ENCODE peak calls at places on chromosomes 16 and 17, in ten cellular contexts. N is prostate gland; D is HL-60; H is choroid plexus epithelial cell; Y is colonic mucosa; Q is HFF-Myc; K is mesenchymal stem cell; V is CD8-positive, alpha-beta T cell; C is GM06990; I is CD8-positive, alpha-beta memory T cell. G is an unnamed sample.

GRCh38 chr17:73941919-73942530 is 261.5 kb upstream of the RPL38 start:
- DNase-seq in I (no peak), N (no peak), D (no peak), K (no peak), V (no peak), Q (no peak), Y (no peak), C (no peak), H (no peak), G (no peak)

GRCh38 chr17:55742272-55743102 is 8.4 kb upstream of the PCTP start:
- DNase-seq in C (peak), Y (no peak), I (no peak), N (no peak), Q (no peak), V (no peak), H (no peak), K (no peak), D (no peak), G (no peak)

GRCh38 chr17:31053076-31053475 is 41.7 kb upstream of the NF1 start:
- DNase-seq in H (no peak), Q (no peak), V (no peak), N (no peak), Y (no peak), C (no peak), K (no peak), D (no peak), I (no peak), G (no peak)

GRCh38 chr17:64627797-64628196 is 34.3 kb downstream of the SMURF2 start:
- DNase-seq in D (no peak), K (no peak), I (no peak), H (no peak), N (no peak), C (no peak), V (no peak), Y (no peak), Q (no peak), G (no peak)

GRCh38 chr16:85751665-85752501 is 987 bp upstream of the C16orf74 start:
- DNase-seq in H (no peak), C (peak), K (no peak), I (no peak), Q (no peak), Y (no peak), N (no peak), V (no peak), D (no peak), G (no peak)

GRCh38 chr16:73304008-73304814 is 256.3 kb upstream of the ZFHX3 start:
- DNase-seq in H (no peak), I (no peak), K (no peak), V (no peak), C (no peak), N (no peak), D (no peak), Y (no peak), Q (no peak), G (no peak)

GRCh38 chr16:9091867-9092281 is 430 bp downstream of the HAPSTR1 start:
- DNase-seq in Q (no peak), H (no peak), K (peak), I (peak), C (peak), N (peak), D (no peak), V (peak), Y (peak), G (peak)

GRCh38 chr17:79029327-79030009 is 5.5 kb downstream of the C1QTNF1 start:
- DNase-seq in I (no peak), N (no peak), K (no peak), H (no peak), V (no peak), Y (no peak), C (no peak), Q (no peak), D (no peak), G (no peak)

GRCh38 chr16:797120-797420 is 3.5 kb downstream of the GNG13 start:
- DNase-seq in H (no peak), N (no peak), I (no peak), Y (peak), Q (no peak), D (no peak), C (no peak), K (no peak), V (no peak), G (no peak)

GRCh38 chr17:81294512-81295030 is 536 bp downstream of the SLC38A10 start:
- DNase-seq in I (no peak), C (peak), N (no peak), V (no peak), Y (peak), D (no peak), Q (no peak), H (no peak), K (peak), G (no peak)

GRCh38 chr16:66275795-66276428 is 90.6 kb upstream of the CDH5 start:
- DNase-seq in H (peak), V (no peak), Y (peak), N (no peak), C (no peak), Q (no peak), I (no peak), K (peak), D (no peak), G (no peak)

GRCh38 chr17:57810740-57811632 is 38.9 kb downstream of the MRPS23 start:
- DNase-seq in Y (peak), Q (peak), H (peak), K (no peak), I (no peak), C (no peak), V (no peak), D (no peak), N (peak), G (peak)

GRCh38 chr17:21537302-21537701 is 155.0 kb upstream of the KCNJ18 start:
- DNase-seq in N (no peak), H (no peak), V (no peak), C (no peak), D (no peak), I (no peak), Q (no peak), K (no peak), Y (no peak), G (no peak)

GRCh38 chr16:80806957-80807356 is 2.6 kb upstream of the CDYL2 start:
- DNase-seq in V (no peak), D (no peak), K (peak), N (no peak), I (peak), H (peak), Y (no peak), Q (peak), C (no peak), G (peak)

GRCh38 chr16:81451753-81452680 is 7.4 kb downstream of the CMIP start:
- DNase-seq in I (no peak), Q (no peak), C (no peak), V (peak), K (no peak), D (no peak), N (no peak), Y (peak), H (no peak), G (peak)

GRCh38 chr17:82862758-82863645 is 23.2 kb upstream of the ZNF750 start:
- DNase-seq in I (no peak), H (no peak), Y (no peak), N (no peak), V (no peak), C (no peak), K (no peak), D (no peak), Q (no peak), G (no peak)

GRCh38 chr17:75635610-75636202 is 2.5 kb downstream of the SMIM5 start:
- DNase-seq in I (no peak), N (no peak), C (no peak), Q (no peak), D (no peak), H (no peak), K (no peak), V (no peak), Y (peak), G (peak)

GRCh38 chr17:10999484-10999883 is 161.6 kb upstream of the PIRT start:
- DNase-seq in C (no peak), D (no peak), K (no peak), V (no peak), H (no peak), I (no peak), Q (no peak), N (peak), Y (no peak), G (no peak)

GRCh38 chr17:76501018-76501826 is at the start of gene RHBDF2:
- DNase-seq in V (peak), H (peak), D (peak), Q (no peak), N (peak), I (peak), Y (peak), K (peak), C (peak), G (peak)

GRCh38 chr16:371729-372521 is 1.6 kb upstream of the MRPL28 start:
- DNase-seq in N (no peak), K (no peak), Y (no peak), D (no peak), V (no peak), I (no peak), H (no peak), C (no peak), Q (no peak), G (no peak)

GRCh38 chr17:65567566-65567965 is 6.1 kb upstream of the AXIN2 start:
- DNase-seq in Y (no peak), N (no peak), D (no peak), V (no peak), I (no peak), Q (no peak), K (no peak), H (no peak), C (peak), G (no peak)

GRCh38 chr16:23286131-23286532 is 16.0 kb upstream of the SCNN1B start:
- DNase-seq in K (no peak), N (no peak), Y (no peak), Q (no peak), C (no peak), D (no peak), V (no peak), H (peak), I (no peak), G (no peak)

GRCh38 chr17:4258867-4259266 is 4.9 kb downstream of the ANKFY1 start:
- DNase-seq in C (no peak), N (no peak), K (no peak), D (no peak), V (no peak), Q (no peak), Y (no peak), H (no peak), I (no peak), G (no peak)

GRCh38 chr16:58211245-58211644 is 13.3 kb upstream of the CSNK2A2 start:
- DNase-seq in K (no peak), Q (no peak), D (no peak), Y (no peak), N (no peak), H (no peak), C (no peak), V (no peak), I (no peak), G (no peak)

GRCh38 chr16:86591270-86591669 is 12.9 kb downstream of the FOXL1 start:
- DNase-seq in K (no peak), Q (no peak), I (no peak), Y (no peak), C (no peak), H (no peak), D (no peak), N (no peak), V (no peak), G (no peak)

GRCh38 chr17:27284811-27285415 is 9.0 kb upstream of the WSB1 start:
- DNase-seq in C (no peak), K (no peak), I (no peak), H (no peak), Y (no peak), N (no peak), Q (no peak), V (no peak), D (no peak), G (no peak)

GRCh38 chr16:88374736-88375135 is 8.0 kb upstream of the ZNF469 start:
- DNase-seq in K (no peak), C (no peak), Y (no peak), I (peak), N (no peak), H (no peak), V (no peak), Q (no peak), D (no peak), G (no peak)

GRCh38 chr17:64326030-64326419 is 63.0 kb upstream of the TEX2 start:
- DNase-seq in Y (no peak), K (no peak), C (no peak), D (no peak), I (no peak), V (no peak), Q (no peak), N (no peak), H (no peak), G (no peak)

GRCh38 chr16:12377497-12377896 is 401.0 kb downstream of the SNX29 start:
- DNase-seq in N (no peak), D (no peak), C (no peak), Y (no peak), I (no peak), K (no peak), H (no peak), Q (no peak), V (no peak), G (no peak)

GRCh38 chr16:71230122-71230845 is at the start of gene HYDIN:
- DNase-seq in Q (peak), D (no peak), I (no peak), C (peak), K (peak), N (peak), Y (peak), V (no peak), H (peak), G (no peak)
- H3K4me3 ChIP-seq in Q (peak), D (no peak), I (no peak), C (no peak), K (peak), N (peak), Y (no peak), V (no peak), H (peak), G (no peak)

DNA sequence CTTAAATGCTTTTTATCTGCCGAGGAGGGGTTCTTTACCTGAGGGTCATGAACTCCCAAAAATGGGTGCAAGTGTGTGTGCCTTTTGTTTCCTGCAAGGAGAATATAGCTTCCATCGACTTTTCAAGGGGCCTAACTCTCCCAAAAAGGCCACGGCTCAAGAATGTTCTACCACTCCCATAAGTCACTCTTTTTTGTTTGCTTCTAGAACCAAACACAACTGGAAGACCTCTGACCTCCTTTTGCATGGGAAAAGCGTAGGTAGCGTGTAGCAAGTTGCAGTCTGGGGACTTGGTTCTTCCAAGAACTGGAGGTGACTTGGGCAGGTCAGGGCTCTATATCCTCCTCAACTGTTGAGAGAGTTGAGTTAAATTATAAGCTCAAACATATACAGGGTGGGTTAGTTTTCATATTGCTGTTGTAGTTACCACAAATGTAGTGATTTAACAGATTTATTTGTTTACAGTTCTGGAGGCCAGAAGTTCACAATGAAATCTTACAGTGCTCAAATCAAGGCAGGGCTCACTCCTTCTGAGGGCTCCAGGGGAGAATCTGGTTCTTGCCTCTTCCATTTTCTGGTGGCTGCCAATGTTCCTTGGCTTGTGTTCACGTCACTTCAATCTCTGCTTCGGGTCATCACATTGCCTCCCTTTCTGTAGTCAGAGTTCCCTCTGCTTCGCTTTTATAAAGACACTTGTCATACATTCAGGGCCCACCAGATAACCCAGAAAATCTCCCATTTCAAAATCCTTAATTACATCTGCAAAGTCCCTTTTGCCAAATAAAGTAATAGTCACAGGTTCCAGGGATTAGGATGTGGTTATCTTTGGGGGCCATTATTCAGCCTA is 1.4 kb downstream of the TMEM97 start:
- DNase-seq in D (no peak), V (no peak), Y (no peak), I (no peak), C (no peak), N (no peak), H (no peak), K (peak), Q (no peak), G (no peak)
- H3K4me3 ChIP-seq in D (peak), V (no peak), Y (peak), I (no peak), C (peak), N (no peak), H (no peak), K (no peak), Q (peak), G (no peak)

GRCh38 chr16:83853834-83854233 is 45.1 kb upstream of the MLYCD start:
- DNase-seq in I (no peak), K (no peak), H (no peak), Y (no peak), N (no peak), D (no peak), V (no peak), Q (no peak), C (no peak), G (no peak)
- H3K4me3 ChIP-seq in I (no peak), K (no peak), H (no peak), Y (no peak), N (no peak), D (no peak), V (no peak), Q (no peak), C (no peak), G (no peak)

DNA sequence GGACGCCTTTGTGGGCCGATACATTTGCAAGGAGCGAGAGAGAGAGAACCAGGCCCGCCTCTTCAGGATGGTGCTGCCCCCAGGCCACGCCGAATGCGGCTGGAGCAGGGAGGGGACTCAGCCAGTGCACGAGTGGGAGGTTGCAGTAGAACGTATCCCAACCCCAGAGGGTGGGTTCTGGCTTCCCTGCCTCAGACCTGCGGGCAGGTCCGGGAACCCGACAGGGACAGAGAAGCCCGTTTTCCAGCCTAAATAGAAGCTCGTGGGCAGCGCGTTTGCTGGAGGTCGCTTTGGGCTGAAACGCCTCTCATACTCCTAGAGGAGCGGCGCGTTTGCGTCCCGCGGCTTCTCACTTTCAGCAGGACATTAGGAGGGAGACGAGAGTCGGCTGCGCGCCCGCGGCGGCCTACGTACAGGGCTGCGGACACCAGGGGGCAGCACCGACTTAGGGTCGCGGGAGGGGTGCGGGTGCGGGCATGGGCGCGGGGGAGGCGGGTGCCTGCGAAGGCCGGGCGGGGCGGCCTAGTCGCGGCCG is 11.0 kb downstream of the TBX2 start:
- DNase-seq in Y (peak), D (peak), K (peak), H (peak), N (no peak), I (peak), C (peak), Q (no peak), V (peak), G (peak)
- H3K4me3 ChIP-seq in Y (peak), D (peak), K (peak), H (peak), N (peak), I (peak), C (no peak), Q (no peak), V (peak), G (peak)

DNA sequence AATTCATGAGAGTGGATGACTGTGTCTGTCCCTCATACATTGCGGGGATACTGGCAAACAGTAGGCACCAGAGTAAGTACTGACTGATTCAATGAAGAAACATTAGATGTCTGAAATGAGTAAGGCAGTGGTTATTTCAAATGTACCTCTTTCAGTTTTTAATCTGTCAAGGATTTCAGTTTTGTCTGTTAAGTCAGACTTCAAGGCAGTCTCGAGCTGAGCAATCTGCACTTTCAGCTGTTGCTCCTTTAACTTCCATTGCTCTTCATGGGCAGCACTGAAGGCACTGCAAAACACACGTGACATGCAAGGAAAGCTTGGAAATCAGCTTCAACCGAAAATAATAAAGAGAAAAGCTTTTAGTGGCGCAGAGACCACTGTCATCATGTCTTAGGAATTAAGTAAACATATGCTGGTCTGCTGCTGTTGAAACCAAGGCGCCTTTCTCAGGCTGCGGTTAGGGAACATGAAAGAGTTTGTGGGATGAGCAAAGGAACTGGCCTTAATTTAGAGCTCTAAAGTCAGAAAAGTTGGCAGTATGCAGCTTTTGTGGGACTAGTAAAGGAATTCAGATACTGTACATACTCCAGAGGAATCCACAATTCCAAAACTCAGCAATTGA is 38.8 kb downstream of the RPGRIP1L start:
- DNase-seq in H (peak), V (no peak), Q (peak), I (no peak), K (peak), C (no peak), N (no peak), D (no peak), Y (no peak), G (no peak)
- H3K4me3 ChIP-seq in H (no peak), V (no peak), Q (no peak), I (no peak), K (no peak), C (no peak), N (no peak), D (no peak), Y (no peak), G (peak)

DNA sequence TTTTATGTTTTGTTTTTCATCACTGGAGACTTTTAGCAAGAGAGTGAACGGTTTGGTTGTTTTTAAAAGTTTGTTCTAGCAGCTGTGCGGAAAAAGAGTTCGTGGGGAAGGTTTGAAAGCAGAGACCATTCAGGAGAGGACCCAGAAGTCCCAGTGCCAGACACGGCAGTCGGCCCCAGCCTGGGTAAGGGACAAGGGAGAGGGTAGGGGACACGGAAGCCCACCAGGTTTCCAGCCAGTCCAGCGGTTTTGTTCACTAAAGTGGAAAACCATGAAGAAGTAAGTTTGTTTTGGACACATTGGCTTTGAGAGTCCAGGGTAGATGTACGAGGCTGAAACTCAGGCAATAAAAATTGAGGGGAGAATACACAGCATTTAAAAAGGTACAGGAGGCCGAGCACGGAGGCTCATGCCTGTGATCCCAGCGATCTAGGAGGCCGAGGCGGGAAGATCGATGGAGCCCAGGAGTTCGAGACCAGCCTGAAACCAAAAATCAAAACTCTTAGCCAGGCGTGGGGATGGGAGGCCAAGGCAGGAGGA is 56.8 kb upstream of the RPH3AL start:
- DNase-seq in N (no peak), C (no peak), H (no peak), D (no peak), Y (no peak), I (no peak), V (no peak), K (no peak), Q (no peak), G (no peak)
- H3K4me3 ChIP-seq in N (peak), C (peak), H (peak), D (peak), Y (peak), I (peak), V (peak), K (no peak), Q (peak), G (peak)

G was measured in heart left ventricle.